ENCODE peak calls at places on chromosomes 11 and 22, in eight cellular contexts. E is activated CD8-positive, alpha-beta memory T cell treated with anti-CD3 and anti-CD28 coated beads, Interleukin-2, amount 10 ng/mL, durations not matched to agents 7 days and 5 days; R is naive thymus-derived CD8-positive, alpha-beta T cell; C is heart right ventricle; M is gastroesophageal sphincter; F is foreskin keratinocyte; U is CD4-positive, alpha-beta T cell; X is activated CD4-positive, alpha-beta T cell treated with anti-CD3 and anti-CD28 coated beads for 36 hours. Y is an unnamed sample.

GRCh38 chr11:898540-899190 is 11.9 kb downstream of the CHID1 start:
- ATAC-seq in E (no peak), R (no peak), C (peak), M (peak), F (no peak), U (no peak), X (no peak), Y (no peak)

GRCh38 chr11:67270256-67271211 is 4.3 kb downstream of the GRK2 start:
- ATAC-seq in E (no peak), R (no peak), C (no peak), M (no peak), F (peak), U (no peak), X (no peak), Y (no peak)

GRCh38 chr11:103898577-103899336 is 137.7 kb upstream of the DDI1 start:
- ATAC-seq in E (no peak), R (no peak), C (no peak), M (no peak), F (no peak), U (no peak), X (no peak), Y (no peak)

GRCh38 chr11:94661444-94661843 is 94.3 kb downstream of the PIWIL4 start:
- ATAC-seq in E (no peak), R (peak), C (no peak), M (no peak), F (no peak), U (no peak), X (no peak), Y (no peak)

GRCh38 chr11:1557904-1558831 is 13.9 kb downstream of the DUSP8 start:
- ATAC-seq in E (no peak), R (no peak), C (peak), M (peak), F (no peak), U (no peak), X (no peak), Y (no peak)

GRCh38 chr11:75453916-75454655 is 21.1 kb upstream of the KLHL35 start:
- ATAC-seq in E (no peak), R (no peak), C (no peak), M (peak), F (no peak), U (no peak), X (no peak), Y (no peak)

GRCh38 chr11:83410605-83411565 is 124.7 kb upstream of the CCDC90B start:
- ATAC-seq in E (no peak), R (no peak), C (peak), M (no peak), F (peak), U (no peak), X (no peak), Y (no peak)

GRCh38 chr11:76131142-76131541 is 75.2 kb downstream of the WNT11 start:
- ATAC-seq in E (no peak), R (no peak), C (peak), M (no peak), F (no peak), U (no peak), X (no peak), Y (no peak)

GRCh38 chr11:120208777-120209176 is 2.1 kb upstream of the OAF start:
- ATAC-seq in E (no peak), R (no peak), C (peak), M (peak), F (peak), U (no peak), X (no peak), Y (no peak)

GRCh38 chr11:125313271-125314222 is 149.0 kb downstream of the PKNOX2 start:
- ATAC-seq in E (no peak), R (no peak), C (peak), M (no peak), F (peak), U (no peak), X (no peak), Y (no peak)

GRCh38 chr11:91163619-91164451 is 941.0 kb upstream of the CHORDC1 start:
- ATAC-seq in E (no peak), R (no peak), C (peak), M (peak), F (peak), U (no peak), X (no peak), Y (no peak)

GRCh38 chr22:42646569-42647525 is 2.3 kb downstream of the CYB5R3 start:
- ATAC-seq in E (no peak), R (no peak), C (peak), M (no peak), F (no peak), U (no peak), X (no peak), Y (no peak)

GRCh38 chr11:3946445-3947017 is 91.1 kb downstream of the STIM1 start:
- ATAC-seq in E (peak), R (peak), C (peak), M (peak), F (no peak), U (peak), X (peak), Y (peak)

GRCh38 chr11:69943506-69943905 is 124.3 kb upstream of the FGF3 start:
- ATAC-seq in E (no peak), R (no peak), C (peak), M (no peak), F (no peak), U (no peak), X (no peak), Y (no peak)

GRCh38 chr11:62689421-62690183 is at the start of gene LRRN4CL:
- ATAC-seq in E (no peak), R (no peak), C (peak), M (peak), F (peak), U (no peak), X (no peak), Y (no peak)

GRCh38 chr11:93775289-93775688 is 8.8 kb upstream of the MED17 start:
- ATAC-seq in E (no peak), R (no peak), C (no peak), M (no peak), F (peak), U (no peak), X (no peak), Y (no peak)

GRCh38 chr22:18070556-18071306 is 7.1 kb upstream of the PEX26 start:
- ATAC-seq in E (no peak), R (no peak), C (no peak), M (no peak), F (peak), U (no peak), X (no peak), Y (no peak)

GRCh38 chr22:20549232-20549841 is 41.9 kb downstream of the MED15 start:
- ATAC-seq in E (peak), R (peak), C (no peak), M (no peak), F (peak), U (peak), X (no peak), Y (no peak)

GRCh38 chr11:109075976-109076375 is 346.0 kb upstream of the C11orf87 start:
- ATAC-seq in E (no peak), R (no peak), C (peak), M (no peak), F (no peak), U (no peak), X (no peak), Y (no peak)

GRCh38 chr11:34214961-34215805 is 109.8 kb downstream of the NAT10 start:
- ATAC-seq in E (peak), R (no peak), C (no peak), M (no peak), F (peak), U (peak), X (peak), Y (peak)